ENCODE peak calls at places on chromosomes 12 and 14, in nine cellular contexts. F, V, J, X, A, Z, N, I and O are unnamed samples.
A peak's percentile ranks its signal among the peaks of the same experiment; 100 is the strongest.

GRCh38 chr14:99159341-99160340 is 112.4 kb downstream of the BCL11B start:
- DNase-seq in I (no peak), F (no peak), V (no peak), J (no peak), X (no peak), N (no peak), Z (no peak), A (peak; percentile 51), O (no peak)

GRCh38 chr12:3158851-3159465 is 81.8 kb downstream of the TSPAN9 start:
- DNase-seq in A (no peak), J (no peak), F (no peak), V (peak; percentile 29), Z (no peak), I (no peak), X (peak; percentile 74), N (peak; percentile 64), O (peak; percentile 87)

GRCh38 chr14:106268013-106268727 is 741.8 kb downstream of the TMEM121 start:
- DNase-seq in X (no peak), N (no peak), I (no peak), F (no peak), J (no peak), A (no peak), V (no peak), Z (no peak), O (no peak)

GRCh38 chr12:5648692-5649338 is 216.9 kb downstream of the NTF3 start:
- DNase-seq in N (no peak), A (peak; percentile 86), X (no peak), I (no peak), F (peak; percentile 6), V (no peak), Z (peak; percentile 44), J (peak; percentile 4), O (no peak)

GRCh38 chr12:78398750-78399149 is 465.8 kb upstream of the SYT1 start:
- DNase-seq in Z (no peak), N (no peak), X (no peak), V (no peak), A (no peak), F (no peak), J (no peak), I (no peak), O (no peak)

GRCh38 chr12:19036673-19037357 is 92.7 kb upstream of the PLEKHA5 start:
- DNase-seq in I (no peak), N (no peak), J (no peak), V (no peak), A (no peak), F (no peak), X (no peak), Z (no peak), O (peak; percentile 46)

GRCh38 chr14:64725360-64725815 is 21.2 kb downstream of the PLEKHG3 start:
- DNase-seq in I (no peak), F (no peak), A (no peak), V (peak; percentile 47), N (peak; percentile 15), J (no peak), X (no peak), Z (peak; percentile 33), O (no peak)

GRCh38 chr12:80939231-80939950 is 1.7 kb upstream of the LIN7A start:
- DNase-seq in I (no peak), F (no peak), N (no peak), Z (no peak), V (no peak), J (no peak), X (no peak), A (no peak), O (peak; percentile 24)

GRCh38 chr14:74945261-74945851 is 10.0 kb downstream of the PGF start:
- DNase-seq in J (peak; percentile 27), F (no peak), V (no peak), N (peak; percentile 42), I (peak; percentile 51), X (no peak), Z (peak; percentile 72), A (peak; percentile 95), O (no peak)

GRCh38 chr12:123449103-123449736 is 8.7 kb upstream of the SNRNP35 start:
- DNase-seq in Z (no peak), I (no peak), V (no peak), X (no peak), J (no peak), A (no peak), N (no peak), F (no peak), O (no peak)

GRCh38 chr14:60679566-60680258 is 30.4 kb upstream of the SIX1 start:
- DNase-seq in V (no peak), I (no peak), J (no peak), X (no peak), F (peak; percentile 20), Z (no peak), A (no peak), N (no peak), O (no peak)

GRCh38 chr14:103144085-103144484 is 20.8 kb downstream of the TNFAIP2 start:
- DNase-seq in N (no peak), J (no peak), A (no peak), V (no peak), X (no peak), I (no peak), Z (no peak), F (no peak), O (no peak)

GRCh38 chr14:56826214-56826613 is 15.9 kb upstream of the OTX2 start:
- DNase-seq in V (no peak), F (no peak), Z (no peak), I (no peak), N (no peak), X (no peak), J (no peak), A (no peak), O (no peak)

GRCh38 chr14:85481471-85481870 is 48.5 kb upstream of the FLRT2 start:
- DNase-seq in J (no peak), F (no peak), Z (no peak), I (no peak), X (no peak), V (no peak), A (no peak), N (no peak), O (no peak)

GRCh38 chr12:27828196-27828595 is 48.2 kb upstream of the MANSC4 start:
- DNase-seq in J (no peak), I (no peak), N (no peak), F (no peak), X (no peak), V (no peak), A (no peak), Z (no peak), O (no peak)

GRCh38 chr14:24102357-24103048 is 8.4 kb downstream of the PCK2 start:
- DNase-seq in A (no peak), J (no peak), I (no peak), F (no peak), Z (no peak), N (peak; percentile 6), X (no peak), V (peak; percentile 22), O (no peak)

GRCh38 chr12:26246483-26247164 is 51.3 kb downstream of the SSPN start:
- DNase-seq in Z (no peak), N (no peak), A (no peak), F (peak; percentile 61), X (no peak), V (peak; percentile 69), I (no peak), J (peak; percentile 39), O (no peak)

GRCh38 chr12:7667025-7667575 is 1.4 kb upstream of the APOBEC1 start:
- DNase-seq in I (no peak), N (no peak), V (no peak), A (no peak), X (no peak), F (no peak), Z (no peak), J (peak; percentile 19), O (no peak)
- TF ChIP-seq CTCF in I (no peak), N (no peak), V (no peak), A (peak; percentile 90), X (no peak), F (no peak), Z (peak; percentile 20), J (peak; percentile 36), O (peak; percentile 5)

GRCh38 chr12:116278259-116278595 is 734 bp upstream of the MED13L start:
- DNase-seq in Z (no peak), V (no peak), N (no peak), F (no peak), I (no peak), A (no peak), J (no peak), X (no peak), O (no peak)

GRCh38 chr12:116278667-116279066 is 1.2 kb upstream of the MED13L start:
- DNase-seq in I (no peak), X (no peak), F (peak; percentile 5), Z (no peak), V (no peak), N (no peak), A (no peak), J (no peak), O (no peak)

GRCh38 chr12:116276433-116277216 is 868 bp downstream of the MED13L start:
- DNase-seq in A (peak; percentile 89), I (peak; percentile 78), X (peak; percentile 73), Z (peak; percentile 74), F (peak; percentile 70), V (peak; percentile 85), N (peak; percentile 82), J (no peak), O (peak; percentile 65)

GRCh38 chr12:116274552-116275375 is 2.7 kb downstream of the MED13L start:
- DNase-seq in F (no peak), I (no peak), A (no peak), X (no peak), J (no peak), V (no peak), Z (no peak), N (no peak), O (no peak)

GRCh38 chr12:116277393-116278258 is at the start of gene MED13L:
- DNase-seq in I (peak; percentile 90), A (peak; percentile 98), J (peak; percentile 57), X (peak; percentile 86), V (peak; percentile 93), F (peak; percentile 84), N (peak; percentile 93), Z (peak; percentile 91), O (peak; percentile 89)
- TF ChIP-seq CTCF in I (peak; percentile 50), A (peak; percentile 61), J (no peak), X (peak; percentile 84), V (no peak), F (no peak), N (no peak), Z (no peak), O (peak; percentile 21)

DNA sequence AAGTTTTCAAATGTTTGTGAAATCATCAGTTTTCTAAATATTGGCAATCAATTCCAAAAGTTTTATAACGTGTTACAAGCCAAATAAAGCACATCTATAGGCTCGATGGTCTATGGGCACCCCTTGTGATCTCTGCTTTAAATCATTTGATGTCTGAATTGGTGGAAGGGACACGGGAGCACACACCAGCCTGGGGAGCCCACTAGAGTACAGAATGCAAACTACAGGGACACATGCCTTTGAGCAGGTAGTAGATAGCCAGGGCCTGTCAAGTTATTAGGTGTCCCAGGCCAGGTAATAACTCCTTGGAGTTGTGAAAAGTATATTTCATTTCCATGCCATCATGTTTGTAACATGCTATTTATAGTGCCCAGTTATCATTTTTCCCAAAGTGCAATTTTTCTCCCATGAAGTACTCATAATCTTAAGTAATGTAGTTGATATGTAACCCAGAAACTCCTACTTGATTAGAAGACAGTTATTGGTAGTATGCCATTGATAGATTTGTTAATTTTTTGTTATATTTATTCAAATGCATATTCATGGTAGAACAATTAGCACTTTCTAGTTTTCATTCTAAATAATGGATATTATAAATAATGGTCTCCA is 97.0 kb upstream of the FGD4 start:
- DNase-seq in J (peak; percentile 45), N (no peak), I (no peak), A (peak; percentile 85), Z (no peak), X (no peak), F (no peak), V (no peak), O (no peak)
- TF ChIP-seq CTCF in J (peak; percentile 76), N (no peak), I (peak; percentile 16), A (peak; percentile 99), Z (no peak), X (peak; percentile 18), F (no peak), V (peak; percentile 25), O (peak; percentile 51)

GRCh38 chr12:38392584-38393144 is 76.1 kb downstream of the ALG10B start:
- DNase-seq in N (no peak), X (no peak), A (no peak), V (no peak), F (no peak), J (no peak), I (no peak), Z (no peak), O (no peak)
- TF ChIP-seq CTCF in N (no peak), X (no peak), A (no peak), V (no peak), F (no peak), J (no peak), I (no peak), Z (no peak), O (no peak)